ENCODE peak calls at places on chromosomes 2 and 18, in nine cellular contexts. K is head of caudate nucleus; Y is NCI-H69; D is esophagus muscularis mucosa; V is fibroblast of mammary gland; T is activated CD8-positive, alpha-beta T cell treated with anti-CD3 and anti-CD28 coated beads, Interleukin-2, amount 10 ng/mL, durations not matched to agents 7 days and 5 days; F is central memory CD4-positive, alpha-beta T cell; B is substantia nigra; P is dermis microvascular lymphatic vessel endothelial cell. Q is an unnamed sample.

GRCh38 chr2:191721331-191721730 is 43.4 kb downstream of the NABP1 start:
- DNase-seq in K (no peak), B (no peak), F (no peak), P (no peak), T (no peak), Y (no peak), V (no peak), D (no peak), Q (no peak)

GRCh38 chr2:138554123-138554522 is 52.6 kb downstream of the SPOPL start:
- DNase-seq in D (no peak), T (no peak), P (no peak), B (no peak), Y (peak; percentile 10), K (no peak), V (no peak), F (no peak), Q (no peak)

GRCh38 chr2:56285224-56285623 is 101.4 kb downstream of the CCDC85A start:
- DNase-seq in P (no peak), Y (no peak), V (no peak), D (no peak), T (no peak), K (no peak), F (no peak), B (no peak), Q (no peak)

GRCh38 chr18:906416-907170 is 1.9 kb downstream of the ADCYAP1 start:
- DNase-seq in K (no peak), T (no peak), Y (peak; percentile 92), D (peak; percentile 24), V (no peak), F (no peak), P (no peak), B (no peak), Q (no peak)

GRCh38 chr2:144711546-144712276 is 191.8 kb upstream of the ZEB2 start:
- DNase-seq in D (no peak), P (no peak), T (no peak), K (no peak), V (no peak), Y (no peak), B (no peak), F (no peak), Q (no peak)

GRCh38 chr2:106095478-106096392 is 98.4 kb downstream of the UXS1 start:
- DNase-seq in V (no peak), T (peak; percentile 92), B (no peak), F (peak; percentile 87), Y (no peak), D (peak; percentile 86), P (no peak), K (no peak), Q (no peak)

GRCh38 chr2:163187995-163188655 is 349.6 kb upstream of the KCNH7 start:
- DNase-seq in B (no peak), V (no peak), D (no peak), K (no peak), Y (peak; percentile 76), P (peak; percentile 55), T (no peak), F (no peak), Q (no peak)

GRCh38 chr2:234571620-234572407 is 74.9 kb upstream of the ARL4C start:
- DNase-seq in B (no peak), V (no peak), P (no peak), T (no peak), F (no peak), D (no peak), K (no peak), Y (no peak), Q (no peak)

GRCh38 chr18:13222371-13223281 is 4.1 kb downstream of the LDLRAD4 start:
- DNase-seq in D (peak; percentile 93), P (no peak), K (peak; percentile 75), T (no peak), B (peak; percentile 34), F (no peak), Y (peak; percentile 97), V (no peak), Q (peak; percentile 56)

GRCh38 chr2:136377423-136378382 is 259.8 kb upstream of the CXCR4 start:
- DNase-seq in V (no peak), D (peak; percentile 82), T (no peak), P (no peak), Y (peak; percentile 17), B (no peak), K (no peak), F (no peak), Q (no peak)

GRCh38 chr2:82811946-82812345 is 1647.1 kb downstream of the SUCLG1 start:
- DNase-seq in D (no peak), V (no peak), Y (no peak), F (no peak), K (no peak), P (peak; percentile 51), B (no peak), T (no peak), Q (no peak)

GRCh38 chr18:47772374-47773248 is 157.8 kb downstream of the SMAD2 start:
- DNase-seq in K (peak; percentile 29), T (peak; percentile 67), V (peak; percentile 64), F (peak; percentile 19), Y (peak; percentile 90), P (peak; percentile 69), B (no peak), D (peak; percentile 89), Q (no peak)

GRCh38 chr2:71000780-71001591 is 6.3 kb upstream of the TEX261 start:
- DNase-seq in D (no peak), F (peak; percentile 75), Y (peak; percentile 70), T (peak; percentile 88), P (peak; percentile 60), K (peak; percentile 83), B (peak; percentile 29), V (peak; percentile 61), Q (peak; percentile 72)

GRCh38 chr2:20391951-20392699 is 41.5 kb upstream of the PUM2 start:
- DNase-seq in B (no peak), P (no peak), D (no peak), K (no peak), Y (peak; percentile 59), F (no peak), V (peak; percentile 38), T (no peak), Q (no peak)

GRCh38 chr2:95058466-95058988 is 33.0 kb downstream of the MAL start:
- DNase-seq in D (no peak), B (no peak), T (no peak), Y (no peak), F (no peak), V (no peak), K (no peak), P (no peak), Q (no peak)

GRCh38 chr2:145412155-145412554 is 892.2 kb upstream of the ZEB2 start:
- DNase-seq in F (no peak), B (no peak), D (no peak), Y (peak; percentile 4), K (no peak), T (no peak), P (no peak), V (no peak), Q (no peak)

GRCh38 chr2:175823291-175824073 is 178.6 kb downstream of the LNPK start:
- DNase-seq in Y (peak; percentile 17), P (no peak), D (peak; percentile 87), K (no peak), F (no peak), B (no peak), T (no peak), V (peak; percentile 38), Q (no peak)

GRCh38 chr2:238286551-238286950 is 1.9 kb downstream of the PER2 start:
- DNase-seq in T (no peak), V (peak; percentile 85), Y (peak; percentile 75), D (no peak), K (no peak), B (peak; percentile 17), P (no peak), F (no peak), Q (peak; percentile 43)

GRCh38 chr2:97781981-97782380 is 68.6 kb downstream of the ZAP70 start:
- DNase-seq in K (no peak), F (no peak), V (no peak), P (no peak), B (no peak), Y (peak; percentile 74), T (no peak), D (no peak), Q (no peak)

GRCh38 chr2:620456-621302 is 56.5 kb downstream of the TMEM18 start:
- DNase-seq in V (no peak), K (no peak), D (peak; percentile 60), F (no peak), Y (no peak), B (no peak), T (peak; percentile 7), P (no peak), Q (no peak)